ENCODE peak calls at places on chromosomes 3 and 15, in six cellular contexts. One of them, this sample, is unnamed. For H3K4me1, the result is how much of the 10 kb centered on the place peaks cover.

GRCh38 chr15:74156678-74157411 is 16.7 kb upstream of the ISLR start:
- DNase-seq in naive thymus-derived CD4-positive, alpha-beta T cell: no peak
- DNase-seq in pancreas: no peak
- DNase-seq in astrocyte: no peak
- DNase-seq in heart right ventricle: peak
- DNase-seq in Peyer's patch: peak
- DNase-seq in this sample: no peak

GRCh38 chr15:50134524-50135024 is 15.5 kb upstream of the ATP8B4 start:
- DNase-seq in naive thymus-derived CD4-positive, alpha-beta T cell: no peak
- DNase-seq in pancreas: no peak
- DNase-seq in astrocyte: peak
- DNase-seq in heart right ventricle: no peak
- DNase-seq in Peyer's patch: no peak
- DNase-seq in this sample: no peak

GRCh38 chr15:94075349-94075748 is 156.0 kb upstream of the MCTP2 start:
- DNase-seq in naive thymus-derived CD4-positive, alpha-beta T cell: no peak
- DNase-seq in pancreas: no peak
- DNase-seq in astrocyte: peak
- DNase-seq in heart right ventricle: peak
- DNase-seq in Peyer's patch: no peak
- DNase-seq in this sample: no peak

GRCh38 chr3:189787622-189788021 is 156.4 kb downstream of the TP63 start:
- DNase-seq in naive thymus-derived CD4-positive, alpha-beta T cell: no peak
- DNase-seq in pancreas: no peak
- DNase-seq in astrocyte: peak
- DNase-seq in heart right ventricle: no peak
- DNase-seq in Peyer's patch: no peak
- DNase-seq in this sample: no peak

GRCh38 chr3:161599702-161600101 is 103.1 kb downstream of the OTOL1 start:
- DNase-seq in naive thymus-derived CD4-positive, alpha-beta T cell: no peak
- DNase-seq in pancreas: no peak
- DNase-seq in astrocyte: no peak
- DNase-seq in heart right ventricle: no peak
- DNase-seq in Peyer's patch: no peak
- DNase-seq in this sample: peak

GRCh38 chr3:108124337-108125150 is 33.7 kb upstream of the CD47 start:
- DNase-seq in naive thymus-derived CD4-positive, alpha-beta T cell: peak
- DNase-seq in pancreas: no peak
- DNase-seq in astrocyte: no peak
- DNase-seq in heart right ventricle: no peak
- DNase-seq in Peyer's patch: peak
- DNase-seq in this sample: no peak

GRCh38 chr15:69757186-69757585 is 304.6 kb downstream of the RPLP1 start:
- DNase-seq in naive thymus-derived CD4-positive, alpha-beta T cell: no peak
- DNase-seq in pancreas: no peak
- DNase-seq in astrocyte: peak
- DNase-seq in heart right ventricle: no peak
- DNase-seq in Peyer's patch: no peak
- DNase-seq in this sample: no peak

GRCh38 chr3:122030381-122031122 is 8.5 kb upstream of the ILDR1 start:
- DNase-seq in naive thymus-derived CD4-positive, alpha-beta T cell: no peak
- DNase-seq in pancreas: no peak
- DNase-seq in astrocyte: peak
- DNase-seq in heart right ventricle: no peak
- DNase-seq in Peyer's patch: no peak
- DNase-seq in this sample: no peak

GRCh38 chr3:14245822-14246221 is 67.2 kb downstream of the LSM3 start:
- DNase-seq in naive thymus-derived CD4-positive, alpha-beta T cell: no peak
- DNase-seq in pancreas: no peak
- DNase-seq in astrocyte: no peak
- DNase-seq in heart right ventricle: no peak
- DNase-seq in Peyer's patch: no peak
- DNase-seq in this sample: no peak

GRCh38 chr3:142560118-142560517 is 18.4 kb downstream of the ATR start:
- DNase-seq in naive thymus-derived CD4-positive, alpha-beta T cell: no peak
- DNase-seq in pancreas: no peak
- DNase-seq in astrocyte: no peak
- DNase-seq in heart right ventricle: no peak
- DNase-seq in Peyer's patch: no peak
- DNase-seq in this sample: no peak

GRCh38 chr3:107942244-107942643 is 148.6 kb downstream of the CD47 start:
- DNase-seq in naive thymus-derived CD4-positive, alpha-beta T cell: no peak
- DNase-seq in pancreas: no peak
- DNase-seq in astrocyte: peak
- DNase-seq in heart right ventricle: no peak
- DNase-seq in Peyer's patch: no peak
- DNase-seq in this sample: no peak

GRCh38 chr3:125123906-125124305 is 68.1 kb upstream of the HEG1 start:
- DNase-seq in naive thymus-derived CD4-positive, alpha-beta T cell: no peak
- DNase-seq in pancreas: no peak
- DNase-seq in astrocyte: peak
- DNase-seq in heart right ventricle: no peak
- DNase-seq in Peyer's patch: no peak
- DNase-seq in this sample: no peak

GRCh38 chr3:100080573-100080972 is 33.7 kb downstream of the FILIP1L start:
- DNase-seq in naive thymus-derived CD4-positive, alpha-beta T cell: no peak
- DNase-seq in pancreas: no peak
- DNase-seq in astrocyte: peak
- DNase-seq in heart right ventricle: no peak
- DNase-seq in Peyer's patch: no peak
- DNase-seq in this sample: no peak

GRCh38 chr3:3015472-3016089 is 94.6 kb downstream of the IL5RA start:
- DNase-seq in naive thymus-derived CD4-positive, alpha-beta T cell: no peak
- DNase-seq in pancreas: no peak
- DNase-seq in astrocyte: peak
- DNase-seq in heart right ventricle: no peak
- DNase-seq in Peyer's patch: no peak
- DNase-seq in this sample: peak

GRCh38 chr3:107543666-107544065 is 20.9 kb downstream of the BBX start:
- DNase-seq in naive thymus-derived CD4-positive, alpha-beta T cell: no peak
- DNase-seq in pancreas: no peak
- DNase-seq in astrocyte: no peak
- DNase-seq in heart right ventricle: no peak
- DNase-seq in Peyer's patch: no peak
- DNase-seq in this sample: peak

GRCh38 chr3:152267831-152268500 is 763 bp upstream of the MBNL1 start:
- DNase-seq in naive thymus-derived CD4-positive, alpha-beta T cell: no peak
- DNase-seq in pancreas: no peak
- DNase-seq in astrocyte: no peak
- DNase-seq in heart right ventricle: no peak
- DNase-seq in Peyer's patch: no peak
- DNase-seq in this sample: no peak

GRCh38 chr3:114706591-114707224 is 412.9 kb downstream of the TIGIT start:
- DNase-seq in naive thymus-derived CD4-positive, alpha-beta T cell: no peak
- DNase-seq in pancreas: no peak
- DNase-seq in astrocyte: peak
- DNase-seq in heart right ventricle: no peak
- DNase-seq in Peyer's patch: no peak
- DNase-seq in this sample: no peak

GRCh38 chr3:19029837-19030835 is 118.2 kb upstream of the KCNH8 start:
- DNase-seq in naive thymus-derived CD4-positive, alpha-beta T cell: no peak
- DNase-seq in pancreas: no peak
- DNase-seq in astrocyte: no peak
- DNase-seq in heart right ventricle: no peak
- DNase-seq in Peyer's patch: no peak
- DNase-seq in this sample: no peak

GRCh38 chr15:81088496-81088895 is 45.6 kb upstream of the CFAP161 start:
- DNase-seq in naive thymus-derived CD4-positive, alpha-beta T cell: no peak
- DNase-seq in pancreas: no peak
- DNase-seq in astrocyte: no peak
- DNase-seq in heart right ventricle: no peak
- DNase-seq in Peyer's patch: no peak
- DNase-seq in this sample: no peak

GRCh38 chr15:81092559-81092902 is 41.5 kb upstream of the CFAP161 start:
- DNase-seq in naive thymus-derived CD4-positive, alpha-beta T cell: no peak
- DNase-seq in pancreas: no peak
- DNase-seq in astrocyte: no peak
- DNase-seq in heart right ventricle: peak
- DNase-seq in Peyer's patch: no peak
- DNase-seq in this sample: no peak

GRCh38 chr15:81095690-81096365 is 38.2 kb upstream of the CFAP161 start:
- DNase-seq in naive thymus-derived CD4-positive, alpha-beta T cell: no peak
- DNase-seq in pancreas: no peak
- DNase-seq in astrocyte: no peak
- DNase-seq in heart right ventricle: no peak
- DNase-seq in Peyer's patch: no peak
- DNase-seq in this sample: no peak

GRCh38 chr15:81093961-81094360 is 40.1 kb upstream of the CFAP161 start:
- DNase-seq in naive thymus-derived CD4-positive, alpha-beta T cell: no peak
- DNase-seq in pancreas: no peak
- DNase-seq in astrocyte: no peak
- DNase-seq in heart right ventricle: no peak
- DNase-seq in Peyer's patch: no peak
- DNase-seq in this sample: no peak

GRCh38 chr15:81091889-81092558 is 42.0 kb upstream of the CFAP161 start:
- DNase-seq in naive thymus-derived CD4-positive, alpha-beta T cell: no peak
- DNase-seq in pancreas: peak
- DNase-seq in astrocyte: peak
- DNase-seq in heart right ventricle: no peak
- DNase-seq in Peyer's patch: no peak
- DNase-seq in this sample: no peak
- H3K4me3 ChIP-seq in naive thymus-derived CD4-positive, alpha-beta T cell: no peak
- H3K4me3 ChIP-seq in pancreas: no peak
- H3K4me3 ChIP-seq in astrocyte: no peak
- H3K4me3 ChIP-seq in heart right ventricle: no peak
- H3K4me3 ChIP-seq in Peyer's patch: no peak
- H3K4me3 ChIP-seq in this sample: no peak

GRCh38 chr15:90207252-90207651 is 6.1 kb downstream of the SEMA4B start:
- DNase-seq in naive thymus-derived CD4-positive, alpha-beta T cell: no peak
- DNase-seq in pancreas: no peak
- DNase-seq in astrocyte: no peak
- DNase-seq in heart right ventricle: no peak
- DNase-seq in Peyer's patch: no peak
- DNase-seq in this sample: no peak
- H3K4me1 ChIP-seq in naive thymus-derived CD4-positive, alpha-beta T cell: under half
- H3K4me1 ChIP-seq in pancreas: under half
- H3K4me1 ChIP-seq in astrocyte: under half
- H3K4me1 ChIP-seq in heart right ventricle: under half
- H3K4me1 ChIP-seq in Peyer's patch: under half
- H3K4me1 ChIP-seq in this sample: under half

DNA sequence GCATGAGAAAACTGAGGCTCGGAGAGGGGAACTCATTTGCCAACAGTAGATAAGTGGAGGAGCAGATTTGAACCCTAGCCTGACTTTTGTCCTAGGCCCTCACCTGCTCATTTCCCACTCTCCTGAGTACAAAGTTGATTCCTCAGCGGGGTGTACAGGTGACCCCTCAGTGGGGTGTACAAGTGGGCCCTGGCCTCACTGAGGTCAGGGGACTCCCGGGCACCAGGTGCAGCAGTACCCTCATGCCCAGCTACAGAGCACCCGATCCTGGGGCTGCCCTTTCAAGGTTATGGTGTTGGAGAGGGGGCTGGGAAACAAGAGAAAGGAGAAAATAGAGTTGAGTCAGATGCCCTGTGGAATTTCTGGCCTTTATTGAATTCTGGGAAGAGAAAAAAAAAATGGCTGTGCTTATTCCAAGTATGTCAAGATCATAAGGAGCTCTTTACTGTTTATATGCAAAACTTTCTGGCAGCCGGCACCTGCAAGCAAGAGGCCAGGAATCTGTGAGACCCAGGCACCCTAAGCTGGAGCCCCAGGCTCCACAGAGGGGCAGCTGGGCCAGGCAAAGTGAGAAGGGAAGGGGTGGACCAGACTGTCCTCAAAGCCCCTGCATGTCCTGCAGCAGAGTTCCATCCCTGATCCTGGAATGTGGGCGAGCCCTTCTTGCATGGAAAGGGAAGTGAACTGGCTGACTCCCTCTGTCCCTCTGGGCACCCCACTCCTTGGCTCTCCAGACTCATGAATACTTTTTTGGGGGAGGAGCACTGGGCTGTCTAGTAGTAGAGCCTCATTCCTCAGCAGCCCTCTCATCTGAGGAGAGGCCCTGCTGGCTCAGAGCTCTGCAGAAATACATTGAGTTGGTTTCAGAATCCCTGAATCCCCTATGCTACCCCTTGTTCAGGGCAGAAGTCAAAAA is 43.1 kb downstream of the AMOTL2 start:
- DNase-seq in naive thymus-derived CD4-positive, alpha-beta T cell: no peak
- DNase-seq in pancreas: no peak
- DNase-seq in astrocyte: peak
- DNase-seq in heart right ventricle: no peak
- DNase-seq in Peyer's patch: no peak
- DNase-seq in this sample: peak
- H3K4me3 ChIP-seq in naive thymus-derived CD4-positive, alpha-beta T cell: no peak
- H3K4me3 ChIP-seq in pancreas: no peak
- H3K4me3 ChIP-seq in astrocyte: no peak
- H3K4me3 ChIP-seq in heart right ventricle: no peak
- H3K4me3 ChIP-seq in Peyer's patch: no peak
- H3K4me3 ChIP-seq in this sample: no peak

DNA sequence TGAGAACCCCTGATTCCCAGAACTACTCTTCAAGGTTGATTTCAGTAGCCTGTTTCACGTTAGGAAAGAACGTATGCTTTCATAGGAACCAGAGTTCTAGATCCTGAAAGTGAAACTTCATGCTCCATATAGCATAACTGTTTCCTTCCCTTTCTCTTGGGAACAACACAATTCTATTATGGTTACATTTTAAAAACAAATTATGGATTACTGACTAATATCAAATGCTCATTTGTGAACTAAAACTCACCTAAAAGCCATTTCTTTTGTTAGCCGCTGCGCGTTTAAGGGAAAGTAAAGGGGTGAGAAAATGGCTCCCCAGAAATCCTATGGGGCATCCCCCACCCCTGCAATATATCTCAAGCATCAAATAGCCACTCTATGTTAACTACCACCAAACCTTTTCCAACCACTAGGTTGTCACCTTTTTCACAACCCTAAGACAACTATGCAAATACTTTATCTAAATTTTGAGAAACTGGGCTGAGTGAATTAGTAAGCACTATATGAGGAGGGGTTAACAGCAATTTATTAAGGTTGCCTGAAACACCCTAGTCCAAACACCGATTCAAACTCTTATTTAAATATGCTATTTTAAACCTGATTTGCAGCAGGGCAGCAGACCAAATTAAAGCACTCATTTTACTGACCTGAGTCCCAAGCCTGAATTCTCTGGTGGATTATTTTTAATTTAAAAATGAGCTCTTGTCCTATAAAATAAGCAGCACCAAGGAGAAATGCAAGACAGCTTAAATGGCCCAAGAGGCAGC is 2.4 kb downstream of the SIAH2 start:
- DNase-seq in naive thymus-derived CD4-positive, alpha-beta T cell: peak
- DNase-seq in pancreas: no peak
- DNase-seq in astrocyte: no peak
- DNase-seq in heart right ventricle: no peak
- DNase-seq in Peyer's patch: no peak
- DNase-seq in this sample: no peak
- H3K4me1 ChIP-seq in naive thymus-derived CD4-positive, alpha-beta T cell: under half
- H3K4me1 ChIP-seq in pancreas: under half
- H3K4me1 ChIP-seq in astrocyte: under half
- H3K4me1 ChIP-seq in heart right ventricle: under half
- H3K4me1 ChIP-seq in Peyer's patch: under half
- H3K4me1 ChIP-seq in this sample: under half

DNA sequence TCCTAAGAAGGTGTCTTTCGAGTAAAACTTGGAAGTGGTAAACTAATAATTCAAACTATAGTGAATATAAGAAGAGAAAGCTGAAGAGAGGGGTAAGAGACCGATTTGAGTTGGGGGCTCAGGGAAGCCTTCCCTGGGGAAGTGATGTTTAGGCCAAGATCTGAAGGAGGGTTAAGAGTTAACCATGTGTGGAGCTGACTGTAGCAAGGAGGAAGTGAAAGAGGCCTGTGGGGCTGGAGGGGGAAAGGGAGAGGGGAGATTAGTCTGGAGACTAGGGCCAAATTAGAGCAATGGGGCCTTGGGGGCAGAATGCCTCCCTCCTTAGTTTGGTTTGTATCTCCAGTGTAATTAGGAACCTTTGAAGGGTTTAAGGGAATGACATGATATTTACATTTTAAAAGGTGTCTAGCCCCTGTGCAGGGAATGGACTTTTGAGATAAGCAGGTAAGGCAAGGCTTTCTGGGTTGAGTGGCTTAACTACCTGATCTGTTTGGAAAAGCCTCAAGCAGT is 2.2 kb downstream of the ZNF592 start:
- DNase-seq in naive thymus-derived CD4-positive, alpha-beta T cell: no peak
- DNase-seq in pancreas: no peak
- DNase-seq in astrocyte: no peak
- DNase-seq in heart right ventricle: no peak
- DNase-seq in Peyer's patch: peak
- DNase-seq in this sample: peak
- H3K4me3 ChIP-seq in naive thymus-derived CD4-positive, alpha-beta T cell: no peak
- H3K4me3 ChIP-seq in pancreas: peak
- H3K4me3 ChIP-seq in astrocyte: no peak
- H3K4me3 ChIP-seq in heart right ventricle: no peak
- H3K4me3 ChIP-seq in Peyer's patch: peak
- H3K4me3 ChIP-seq in this sample: no peak